ENCODE peak calls at places on chromosomes 1 and 21, in four cellular contexts. H is prostate gland, N is astrocyte of the spinal cord, I is epithelial cell of proximal tubule. A is an unnamed sample.

GRCh38 chr1:109547412-109548320 is 749 bp upstream of the GNAI3 start:
- DNase-seq in H (peak), N (no peak), I (no peak), A (no peak)

GRCh38 chr1:184811439-184812111 is 56.9 kb upstream of the EDEM3 start:
- DNase-seq in H (no peak), N (no peak), I (no peak), A (no peak)

GRCh38 chr1:66788231-66788939 is 12.7 kb downstream of the INSL5 start:
- DNase-seq in H (no peak), N (no peak), I (no peak), A (no peak)

GRCh38 chr1:232398823-232399222 is 231.1 kb downstream of the SIPA1L2 start:
- DNase-seq in H (no peak), N (no peak), I (no peak), A (no peak)

GRCh38 chr1:9615316-9616063 is 26.8 kb downstream of the TMEM201 start:
- DNase-seq in H (no peak), N (peak), I (no peak), A (peak)

GRCh38 chr1:206128192-206128591 is 11.0 kb upstream of the AVPR1B start:
- DNase-seq in H (no peak), N (no peak), I (no peak), A (no peak)

GRCh38 chr1:113185463-113186104 is 112.6 kb downstream of the LRIG2 start:
- DNase-seq in H (no peak), N (no peak), I (no peak), A (no peak)

GRCh38 chr1:93878501-93878888 is 511 bp downstream of the DNTTIP2 start:
- DNase-seq in H (peak), N (peak), I (no peak), A (no peak)

GRCh38 chr1:6419803-6420593 is at the start of gene HES2:
- DNase-seq in H (no peak), N (no peak), I (no peak), A (no peak)

GRCh38 chr1:51415963-51416362 is 85.6 kb upstream of the TTC39A start:
- DNase-seq in H (no peak), N (no peak), I (no peak), A (no peak)

GRCh38 chr1:11473635-11474034 is 5.3 kb upstream of the DISP3 start:
- DNase-seq in H (no peak), N (no peak), I (no peak), A (no peak)

GRCh38 chr1:212062832-212063438 is 27.4 kb downstream of the DTL start:
- DNase-seq in H (no peak), N (peak), I (no peak), A (no peak)
- TF ChIP-seq CTCF in H (peak), N (peak), I (peak), A (peak)

DNA sequence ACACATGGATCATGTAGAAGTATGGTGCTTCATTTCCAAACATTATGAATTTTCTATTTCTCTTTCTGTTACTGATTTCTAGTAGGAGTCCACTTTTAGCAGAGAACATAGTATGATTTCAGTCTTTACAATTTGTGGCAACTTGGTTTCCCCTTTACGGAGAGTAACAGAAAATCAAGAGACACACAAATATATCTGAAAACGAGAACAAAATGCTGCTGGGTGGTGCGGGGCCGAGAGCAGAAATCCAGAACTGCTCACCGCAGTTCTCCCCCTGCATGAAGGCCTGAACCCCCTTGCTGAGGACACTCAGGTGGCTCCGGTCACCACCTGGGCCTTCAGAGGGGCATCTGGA is 94.5 kb upstream of the FMN2 start:
- DNase-seq in H (no peak), N (no peak), I (no peak), A (no peak)
- H3K4me3 ChIP-seq in H (no peak), N (peak), I (no peak), A (peak)

DNA sequence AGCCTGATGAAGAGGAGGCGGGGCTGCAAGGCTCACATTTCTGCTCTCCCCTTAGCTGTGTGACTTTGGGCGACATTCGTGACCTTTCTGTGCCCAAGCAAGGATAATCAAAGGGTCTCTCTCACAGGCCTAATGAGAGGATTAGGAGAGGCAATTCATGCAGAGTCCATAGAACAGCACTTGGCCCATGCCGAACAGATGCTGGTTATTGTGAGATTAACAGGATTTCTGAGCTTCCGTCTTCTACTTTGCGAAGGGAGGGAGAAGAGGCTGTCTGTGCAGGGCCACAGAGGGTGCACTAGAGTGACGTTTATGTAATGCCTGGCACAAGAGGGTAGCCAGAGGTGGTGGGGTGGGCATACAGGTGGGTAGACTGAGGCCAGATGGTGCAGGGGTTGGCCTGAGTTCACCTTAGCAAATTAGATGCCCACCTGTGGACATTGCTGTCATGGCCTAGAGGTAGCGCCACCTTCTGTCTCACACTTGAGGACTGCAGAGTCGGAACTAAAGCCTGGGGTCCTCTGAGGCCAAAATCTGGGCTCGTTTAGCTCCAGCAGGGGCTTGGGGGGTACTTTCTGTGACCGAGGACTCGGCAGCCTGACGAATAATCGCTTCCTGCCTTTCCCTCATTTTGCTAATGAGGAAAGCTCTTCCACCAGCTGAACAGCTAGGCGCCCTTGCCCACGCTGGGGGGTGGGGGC is 18.6 kb downstream of the ACTL8 start:
- DNase-seq in H (no peak), N (no peak), I (no peak), A (no peak)
- TF ChIP-seq CTCF in H (no peak), N (no peak), I (no peak), A (no peak)

GRCh38 chr1:180953291-180953747 is 40.6 kb downstream of the KIAA1614 start:
- DNase-seq in H (peak), N (no peak), I (no peak), A (no peak)
- H3K4me3 ChIP-seq in H (peak), N (peak), I (peak), A (peak)

DNA sequence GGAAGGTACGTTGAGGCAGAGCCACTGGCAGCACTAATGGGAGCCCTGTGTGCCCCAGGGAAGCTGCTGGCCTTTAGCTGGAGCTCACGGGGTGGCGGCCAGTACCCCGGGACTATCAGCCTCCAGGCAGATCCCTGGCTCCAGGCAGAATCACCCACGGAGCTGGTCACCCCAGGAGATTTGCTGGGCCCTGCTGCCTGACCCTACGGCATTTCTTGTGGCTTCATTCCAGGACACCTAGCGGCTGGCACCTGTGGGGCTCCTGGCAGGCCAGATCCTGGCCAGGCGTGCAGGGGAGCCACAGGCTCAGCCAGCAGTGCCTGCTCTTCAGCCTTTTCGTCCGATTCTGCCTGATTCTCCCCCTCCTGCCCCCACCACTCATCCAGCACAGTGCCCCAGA is 7.1 kb downstream of the PADI1 start:
- DNase-seq in H (peak), N (no peak), I (no peak), A (no peak)
- TF ChIP-seq CTCF in H (no peak), N (no peak), I (no peak), A (no peak)

GRCh38 chr21:45972716-45973474 is 8.7 kb upstream of the COL6A1 start:
- DNase-seq in H (no peak), N (peak), I (no peak), A (no peak)
- H3K4me3 ChIP-seq in H (peak), N (peak), I (peak), A (peak)

A was measured in retinal pigment epithelial cell.